ENCODE peak calls at places on chromosome 17, in five cellular contexts. T is GM12878, Q is K562, R is GM12891, B is HepG2. V is an unnamed sample.
A peak's percentile ranks its signal among the peaks of the same experiment; 100 is the strongest.

GRCh38 chr17:45305532-45306087 is 11.2 kb downstream of the MAP3K14 start:
- DNase-seq in B (no peak), R (no peak), Q (no peak), T (no peak), V (no peak)

GRCh38 chr17:32266389-32267269 is 997 bp downstream of the RHBDL3 start:
- DNase-seq in T (no peak), R (no peak), Q (peak; percentile 54), B (no peak), V (no peak)

GRCh38 chr17:55451203-55451641 is 29.6 kb upstream of the MMD start:
- DNase-seq in Q (peak; percentile 75), R (no peak), T (no peak), B (no peak), V (no peak)

GRCh38 chr17:50893183-50893993 is 27.2 kb upstream of the TOB1 start:
- DNase-seq in B (peak; percentile 90), R (no peak), T (no peak), Q (no peak), V (no peak)

GRCh38 chr17:350706-351435 is 1.7 kb downstream of the RPH3AL start:
- DNase-seq in Q (no peak), B (peak; percentile 50), R (no peak), T (no peak), V (no peak)

GRCh38 chr17:69402052-69402451 is 12.4 kb upstream of the MAP2K6 start:
- DNase-seq in B (peak; percentile 40), R (no peak), T (no peak), Q (no peak), V (no peak)

GRCh38 chr17:60562421-60562820 is 36.4 kb upstream of the APPBP2 start:
- DNase-seq in B (no peak), Q (no peak), T (no peak), R (no peak), V (no peak)

GRCh38 chr17:7888184-7888920 is at the start of gene CHD3:
- DNase-seq in R (no peak), Q (no peak), B (no peak), T (no peak), V (no peak)

GRCh38 chr17:61411114-61411943 is 11.7 kb downstream of the TBX2 start:
- DNase-seq in R (peak; percentile 43), T (no peak), B (no peak), Q (no peak), V (peak; percentile 32)

GRCh38 chr17:65541453-65541852 is 20.0 kb downstream of the AXIN2 start:
- DNase-seq in Q (no peak), B (no peak), R (no peak), T (no peak), V (no peak)

GRCh38 chr17:40548982-40549680 is 16.1 kb downstream of the CCR7 start:
- DNase-seq in B (peak; percentile 96), T (no peak), Q (no peak), R (no peak), V (no peak)

GRCh38 chr17:20961551-20961950 is 81.3 kb downstream of the USP22 start:
- DNase-seq in R (no peak), B (no peak), Q (no peak), T (no peak), V (no peak)

GRCh38 chr17:48678141-48678971 is 44.0 kb downstream of the PRAC1 start:
- DNase-seq in B (peak; percentile 48), Q (peak; percentile 86), R (peak; percentile 70), T (peak; percentile 9), V (peak; percentile 67)

GRCh38 chr17:41322264-41322902 is 6.9 kb upstream of the KRTAP17-1 start:
- DNase-seq in R (no peak), B (peak; percentile 38), Q (peak; percentile 42), T (no peak), V (no peak)

GRCh38 chr17:36731806-36732205 is 130.4 kb downstream of the MRM1 start:
- DNase-seq in Q (no peak), B (no peak), R (no peak), T (no peak), V (no peak)

GRCh38 chr17:16932156-16932555 is 39.8 kb downstream of the TNFRSF13B start:
- DNase-seq in T (no peak), R (no peak), B (no peak), Q (no peak), V (no peak)

GRCh38 chr17:51850206-51850605 is 308.3 kb downstream of the CA10 start:
- DNase-seq in B (peak; percentile 12), R (no peak), Q (no peak), T (no peak), V (no peak)

GRCh38 chr17:79865351-79866210 is 26.3 kb upstream of the CBX4 start:
- DNase-seq in Q (no peak), T (no peak), R (no peak), B (no peak), V (no peak)

GRCh38 chr17:72429066-72429638 is 308.3 kb downstream of the SOX9 start:
- DNase-seq in Q (no peak), T (no peak), R (no peak), B (no peak), V (no peak)

GRCh38 chr17:81685108-81685507 is 1.3 kb downstream of the HGS start:
- DNase-seq in R (no peak), B (no peak), T (no peak), Q (no peak), V (peak; percentile 23)

GRCh38 chr17:19513897-19514488 is 19.7 kb upstream of the SLC47A1 start:
- DNase-seq in T (no peak), Q (peak; percentile 38), R (no peak), B (peak; percentile 68), V (no peak)

GRCh38 chr17:73030501-73030911 is 62.0 kb downstream of the SLC39A11 start:
- DNase-seq in B (peak; percentile 57), Q (no peak), T (no peak), R (no peak), V (no peak)

GRCh38 chr17:48500435-48501426 is 30.1 kb downstream of the HOXB1 start:
- DNase-seq in Q (peak; percentile 35), B (no peak), T (no peak), R (no peak), V (no peak)

GRCh38 chr17:29263916-29264315 is 17.3 kb downstream of the CRYBA1 start:
- DNase-seq in Q (no peak), R (no peak), T (no peak), B (no peak), V (no peak)

GRCh38 chr17:6392609-6393367 is 42.1 kb downstream of the AIPL1 start:
- DNase-seq in R (no peak), B (peak; percentile 94), Q (no peak), T (no peak), V (no peak)

GRCh38 chr17:81010935-81011334 is 19.3 kb downstream of the CHMP6 start:
- DNase-seq in Q (no peak), T (no peak), R (no peak), B (no peak), V (no peak)

GRCh38 chr17:38874505-38875419 is 4.9 kb downstream of the LASP1 start:
- DNase-seq in B (no peak), T (no peak), R (no peak), Q (no peak), V (no peak)

GRCh38 chr17:44004761-44005526 is 522 bp downstream of the NAGS start:
- DNase-seq in B (no peak), T (no peak), R (no peak), Q (no peak), V (no peak)
- TF ChIP-seq TAF1 in B (no peak), T (no peak), R (no peak), Q (no peak), V (no peak)

DNA sequence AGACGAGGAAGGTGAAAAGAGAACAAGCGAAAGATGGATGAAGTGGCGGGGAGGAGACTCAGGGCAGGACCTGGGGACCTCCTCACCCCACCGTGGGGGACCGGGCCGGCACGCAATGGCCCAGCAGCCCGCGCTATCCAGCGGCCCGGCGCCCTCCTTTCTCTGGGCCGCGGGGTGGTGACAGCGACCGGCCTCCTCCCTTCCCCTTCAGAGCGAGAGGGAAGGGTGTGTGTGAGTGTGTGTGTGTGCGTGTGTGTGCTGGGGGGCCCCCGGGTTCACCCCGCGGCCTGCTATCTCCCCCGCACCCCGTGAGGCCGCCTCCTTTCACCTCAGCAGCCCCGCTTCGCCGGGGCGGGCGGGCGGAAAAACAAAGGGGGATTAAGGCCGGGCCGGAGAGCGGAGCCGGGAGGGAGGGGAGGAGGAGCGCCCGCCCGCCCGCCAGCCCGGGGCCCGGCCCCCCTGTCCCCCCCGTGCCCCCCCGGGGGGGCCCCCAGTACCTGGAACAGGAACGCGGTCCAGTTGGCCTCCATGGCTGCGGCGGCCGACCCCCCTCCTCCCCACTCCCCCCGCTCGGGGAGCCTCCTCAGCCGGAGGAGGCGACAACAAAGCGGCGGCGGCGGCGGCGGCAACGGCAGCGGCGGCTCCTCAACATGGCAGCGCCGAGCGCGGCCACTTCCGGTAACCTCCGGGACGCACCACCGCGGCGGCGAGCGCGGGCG is at the start of gene VEZF1:
- DNase-seq in Q (peak; percentile 95), T (no peak), B (peak; percentile 68), R (peak; percentile 73), V (peak; percentile 72)
- TF ChIP-seq POLR2A in Q (no peak), T (peak; percentile 13), B (no peak), R (no peak), V (no peak)

DNA sequence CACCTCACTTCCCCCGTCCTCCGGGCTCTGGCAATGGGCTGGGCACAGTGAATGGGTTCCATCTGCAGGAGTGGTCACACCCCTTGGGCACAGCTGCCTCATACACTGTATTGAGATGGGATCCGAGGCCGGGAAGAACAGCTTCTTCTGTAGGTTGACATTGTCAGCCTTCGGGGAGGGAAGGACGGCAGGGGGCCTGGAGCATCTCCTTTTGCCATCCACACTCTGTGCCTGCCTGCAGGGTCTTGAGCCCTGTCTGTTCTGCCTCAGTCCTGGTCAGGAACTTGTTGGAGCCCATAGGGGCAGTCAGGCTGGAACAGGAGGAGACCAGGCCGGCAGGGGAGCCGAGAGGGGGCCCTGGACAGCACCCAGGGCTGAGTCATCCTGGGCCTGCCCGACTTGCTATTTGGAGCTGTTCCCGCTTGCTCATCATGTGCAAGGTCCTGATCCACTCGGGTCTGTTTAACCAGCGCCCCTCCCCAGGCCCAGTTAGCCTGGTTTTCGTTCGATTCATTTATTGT is 286.8 kb downstream of the SEC14L1 start:
- DNase-seq in B (no peak), Q (peak; percentile 41), T (no peak), R (no peak), V (no peak)
- TF ChIP-seq POLR2AphosphoS5 in B (no peak), Q (no peak), T (no peak), R (no peak), V (no peak)

GRCh38 chr17:13572581-13572980 is 29.1 kb downstream of the HS3ST3A1 start:
- DNase-seq in B (no peak), T (no peak), Q (no peak), R (no peak), V (no peak)
- TF ChIP-seq TAF1 in B (no peak), T (no peak), Q (no peak), R (no peak), V (no peak)

V was measured in GM12892.